ENCODE peak calls at places on chromosomes 7 and 10, in eight cellular contexts. O is NT2/D1, Z is A549, N is stomach, K is lung, Q is brain microvascular endothelial cell, T is GM23338, E is GM06990. H is an unnamed sample.

GRCh38 chr7:80499350-80499955 is 12.4 kb downstream of the GNAT3 start:
- DNase-seq in O (no peak), Z (no peak), N (no peak), K (peak; percentile 61), Q (peak; percentile 97), T (peak; percentile 48), E (no peak), H (no peak)

GRCh38 chr7:111982133-111982532 is 224.1 kb downstream of the DOCK4 start:
- DNase-seq in O (no peak), Z (no peak), N (no peak), K (no peak), Q (no peak), T (no peak), E (no peak), H (no peak)

GRCh38 chr7:136845899-136846465 is 22.5 kb upstream of the CHRM2 start:
- DNase-seq in O (no peak), Z (no peak), N (no peak), K (no peak), Q (no peak), T (no peak), E (no peak), H (no peak)

GRCh38 chr7:148699024-148699771 is 495 bp downstream of the CUL1 start:
- DNase-seq in O (no peak), Z (peak; percentile 21), N (peak; percentile 57), K (peak; percentile 56), Q (no peak), T (peak; percentile 71), E (peak; percentile 78), H (peak; percentile 52)

GRCh38 chr10:26274391-26274790 is 57.8 kb downstream of the GAD2 start:
- DNase-seq in O (no peak), Z (no peak), N (no peak), K (no peak), Q (no peak), T (no peak), E (no peak), H (no peak)

GRCh38 chr10:72251635-72252034 is 22.1 kb upstream of the DDIT4 start:
- DNase-seq in O (no peak), Z (no peak), N (no peak), K (no peak), Q (no peak), T (no peak), E (no peak), H (no peak)

GRCh38 chr10:121803611-121804010 is 124.2 kb downstream of the ATE1 start:
- DNase-seq in O (no peak), Z (no peak), N (no peak), K (no peak), Q (no peak), T (no peak), E (no peak), H (no peak)

GRCh38 chr10:62284221-62284620 is 15.6 kb upstream of the RTKN2 start:
- DNase-seq in O (no peak), Z (no peak), N (no peak), K (no peak), Q (no peak), T (no peak), E (no peak), H (no peak)

GRCh38 chr10:68301790-68302502 is 29.9 kb upstream of the HNRNPH3 start:
- DNase-seq in O (no peak), Z (peak; percentile 53), N (no peak), K (no peak), Q (peak; percentile 14), T (peak; percentile 42), E (peak; percentile 53), H (peak; percentile 10)

GRCh38 chr10:128051548-128051947 is 74.7 kb downstream of the MKI67 start:
- DNase-seq in O (no peak), Z (no peak), N (no peak), K (no peak), Q (no peak), T (no peak), E (no peak), H (no peak)

GRCh38 chr10:114404171-114405010 is at the start of gene AFAP1L2:
- DNase-seq in O (no peak), Z (peak; percentile 65), N (peak; percentile 57), K (no peak), Q (no peak), T (peak; percentile 62), E (no peak), H (no peak)

GRCh38 chr10:72276421-72277339 is 3.0 kb downstream of the DDIT4 start:
- DNase-seq in O (no peak), Z (no peak), N (peak; percentile 47), K (no peak), Q (peak; percentile 60), T (peak; percentile 39), E (no peak), H (no peak)

GRCh38 chr7:116139007-116139406 is 71.3 kb upstream of the TES start:
- DNase-seq in O (no peak), Z (no peak), N (no peak), K (no peak), Q (peak; percentile 12), T (no peak), E (no peak), H (no peak)

GRCh38 chr7:805261-805660 is 27.0 kb upstream of the SUN1 start:
- DNase-seq in O (no peak), Z (no peak), N (no peak), K (no peak), Q (no peak), T (no peak), E (no peak), H (no peak)

GRCh38 chr7:22433710-22434460 is 66.1 kb downstream of the STEAP1B start:
- DNase-seq in O (peak; percentile 87), Z (no peak), N (no peak), K (no peak), Q (peak; percentile 52), T (peak; percentile 52), E (no peak), H (no peak)

GRCh38 chr10:24393206-24393605 is 184.3 kb downstream of the KIAA1217 start:
- DNase-seq in O (no peak), Z (no peak), N (no peak), K (no peak), Q (no peak), T (no peak), E (no peak), H (no peak)

GRCh38 chr7:133676805-133677370 is 424.0 kb downstream of the EXOC4 start:
- DNase-seq in O (no peak), Z (no peak), N (no peak), K (no peak), Q (peak; percentile 55), T (no peak), E (no peak), H (peak; percentile 95)

GRCh38 chr10:43574035-43574892 is at the start of gene ZNF239:
- DNase-seq in O (peak; percentile 70), Z (peak; percentile 27), N (peak; percentile 87), K (peak; percentile 90), Q (peak; percentile 84), T (peak; percentile 91), E (peak; percentile 88), H (no peak)

GRCh38 chr7:47485640-47486435 is 96.1 kb downstream of the TNS3 start:
- DNase-seq in O (no peak), Z (no peak), N (peak; percentile 89), K (peak; percentile 44), Q (no peak), T (no peak), E (no peak), H (no peak)

DNA sequence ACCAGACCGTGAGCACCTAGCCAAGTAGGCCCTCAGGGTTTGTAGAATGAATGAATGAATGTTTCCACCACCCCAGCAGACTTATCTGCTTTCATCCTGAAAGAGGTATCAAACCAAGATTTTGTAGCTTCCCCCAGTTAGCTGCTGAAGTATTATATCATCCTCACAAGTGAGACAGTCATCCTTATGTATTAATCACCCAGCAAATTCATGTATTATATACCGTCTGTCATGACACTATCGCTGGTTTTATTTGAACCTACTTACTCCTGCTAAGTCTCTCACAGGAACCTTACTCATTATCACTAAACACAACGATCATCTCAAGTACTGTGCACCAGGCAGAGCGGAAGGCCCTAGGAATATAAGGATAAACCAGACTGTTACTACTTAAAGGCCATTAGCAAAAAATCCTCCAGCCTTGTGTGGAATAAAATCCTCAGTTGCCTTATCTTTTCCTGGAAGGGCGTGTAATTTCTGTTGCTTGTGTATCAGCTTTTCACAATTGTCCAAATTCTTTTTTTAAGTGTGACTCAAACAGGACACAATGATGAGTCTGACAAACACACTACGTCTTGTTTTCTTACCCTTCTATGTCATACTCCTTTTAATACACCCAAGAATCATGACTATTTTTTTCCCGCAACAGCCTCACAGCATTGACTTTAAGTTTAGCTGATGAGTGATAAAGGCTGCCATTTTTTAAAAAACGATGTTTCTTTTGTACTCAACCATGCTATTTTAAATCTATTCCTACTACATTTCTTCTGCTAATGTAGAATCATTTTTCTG is 176.1 kb upstream of the KLF14 start:
- DNase-seq in O (no peak), Z (no peak), N (no peak), K (no peak), Q (no peak), T (no peak), E (no peak), H (no peak)
- H3K4me3 ChIP-seq in O (no peak overlapping the region), Z (peak overlapping the region; percentile 62), N (peak overlapping the region; percentile 42), K (peak overlapping the region; percentile 20), Q (peak overlapping the region; percentile 74), T (peak overlapping the region; percentile 5), E (no peak overlapping the region), H (no peak overlapping the region)

GRCh38 chr7:14055813-14056212 is 66.3 kb upstream of the ETV1 start:
- DNase-seq in O (no peak), Z (no peak), N (no peak), K (no peak), Q (no peak), T (no peak), E (no peak), H (no peak)
- H3K4me3 ChIP-seq in O (no peak overlapping the region), Z (no peak overlapping the region), N (no peak overlapping the region), K (no peak overlapping the region), Q (no peak overlapping the region), T (no peak overlapping the region), E (no peak overlapping the region), H (no peak overlapping the region)

DNA sequence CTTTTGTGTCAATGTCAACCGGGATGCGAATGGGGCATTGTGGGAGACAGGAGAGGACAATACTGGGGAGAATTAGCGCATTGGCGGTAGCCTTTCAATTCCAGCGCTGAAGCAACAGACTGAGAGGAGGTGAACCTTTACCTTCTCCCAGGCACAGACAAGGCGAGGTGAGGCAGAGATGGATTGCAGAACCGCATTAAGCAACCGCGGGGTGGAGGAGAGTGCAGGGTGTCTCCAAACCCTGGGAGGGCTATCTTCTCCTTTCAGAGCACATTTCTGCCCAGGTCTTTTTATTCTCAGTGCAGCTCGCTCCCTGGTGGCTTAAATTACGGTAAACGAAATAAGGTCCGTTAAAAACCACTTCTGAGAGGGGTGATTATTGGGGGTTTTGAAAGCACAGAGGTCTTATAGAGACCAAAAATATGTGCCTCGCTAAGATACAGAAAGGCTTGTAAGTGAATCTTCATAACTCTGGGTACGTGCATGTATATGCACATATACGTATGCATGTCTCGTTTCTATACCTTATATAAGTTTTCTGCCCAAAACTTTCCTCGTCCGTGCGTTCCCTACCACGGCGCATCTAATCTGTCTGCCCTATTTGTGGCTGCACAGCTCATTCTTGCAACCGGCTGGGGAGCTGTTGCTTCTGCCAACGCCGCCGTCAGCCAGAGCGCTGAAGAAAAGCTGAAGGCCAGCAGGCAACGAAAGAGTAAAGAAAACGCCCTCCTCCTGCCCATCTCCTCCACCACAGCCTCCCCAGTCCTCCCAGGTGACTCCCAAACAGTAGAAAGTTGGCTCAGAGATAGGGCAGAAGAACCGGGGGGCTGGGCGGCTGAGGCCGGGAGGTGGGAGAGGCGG is 915 bp upstream of the ZNF804B start:
- DNase-seq in O (peak; percentile 18), Z (no peak), N (no peak), K (no peak), Q (no peak), T (peak; percentile 65), E (peak; percentile 3), H (no peak)
- H3K4me3 ChIP-seq in O (peak overlapping the region; percentile 45), Z (peak overlapping the region; percentile 40), N (peak overlapping the region; percentile 49), K (no peak overlapping the region), Q (peak overlapping the region; percentile 49), T (peak overlapping the region; percentile 65), E (no peak overlapping the region), H (no peak overlapping the region)

GRCh38 chr7:40211291-40212003 is 76.6 kb downstream of the SUGCT start:
- DNase-seq in O (no peak), Z (no peak), N (no peak), K (no peak), Q (no peak), T (no peak), E (no peak), H (no peak)
- H3K4me3 ChIP-seq in O (no peak overlapping the region), Z (no peak overlapping the region), N (no peak overlapping the region), K (no peak overlapping the region), Q (no peak overlapping the region), T (no peak overlapping the region), E (no peak overlapping the region), H (no peak overlapping the region)

H was measured in HAP-1.